ENCODE peak calls at places on chromosomes 16 and 17, in seven cellular contexts. Z, U, N, W, J, Y and E are unnamed samples.

GRCh38 chr17:77317091-77317519 is 176.3 kb downstream of the SEC14L1 start:
- DNase-seq in Z (no peak), U (no peak), N (no peak), W (peak), J (no peak), Y (no peak), E (peak)

GRCh38 chr16:68395806-68396205 is 52.5 kb downstream of the SMPD3 start:
- DNase-seq in Z (no peak), U (no peak), N (no peak), W (no peak), J (no peak), Y (no peak), E (no peak)

GRCh38 chr16:17211797-17212196 is 259.0 kb downstream of the XYLT1 start:
- DNase-seq in Z (no peak), U (no peak), N (no peak), W (no peak), J (peak), Y (peak), E (no peak)

GRCh38 chr17:286571-286970 is 66.0 kb downstream of the RPH3AL start:
- DNase-seq in Z (no peak), U (no peak), N (no peak), W (no peak), J (no peak), Y (no peak), E (no peak)

GRCh38 chr16:20614201-20615141 is 38.3 kb upstream of the ACSM2B start:
- DNase-seq in Z (no peak), U (no peak), N (no peak), W (no peak), J (no peak), Y (peak), E (no peak)

GRCh38 chr17:80539022-80539421 is 5.6 kb upstream of the RPTOR start:
- DNase-seq in Z (no peak), U (peak), N (no peak), W (no peak), J (peak), Y (no peak), E (no peak)

GRCh38 chr16:56041556-56042140 is 149.6 kb upstream of the GNAO1 start:
- DNase-seq in Z (no peak), U (no peak), N (peak), W (peak), J (peak), Y (peak), E (no peak)

GRCh38 chr17:46821482-46822387 is 3.2 kb upstream of the WNT3 start:
- DNase-seq in Z (no peak), U (no peak), N (no peak), W (no peak), J (no peak), Y (no peak), E (no peak)

GRCh38 chr17:45845376-45846185 is 900 bp downstream of the SPPL2C start:
- DNase-seq in Z (no peak), U (no peak), N (no peak), W (no peak), J (no peak), Y (no peak), E (no peak)

GRCh38 chr16:57140866-57141668 is 44.8 kb downstream of the PSME3IP1 start:
- DNase-seq in Z (no peak), U (no peak), N (no peak), W (no peak), J (no peak), Y (no peak), E (no peak)

GRCh38 chr17:16919663-16920627 is 52.0 kb downstream of the TNFRSF13B start:
- DNase-seq in Z (no peak), U (no peak), N (no peak), W (no peak), J (peak), Y (no peak), E (peak)